ENCODE peak calls at places on chromosomes 2 and 18, in four cellular contexts. One of them, this sample, is unnamed.

GRCh38 chr2:134052173-134052572 is 201.7 kb upstream of the MGAT5 start:
- DNase-seq in cardiac muscle cell: no peak
- DNase-seq in HepG2: no peak
- DNase-seq in AG04449: no peak
- DNase-seq in this sample: no peak

GRCh38 chr2:27078267-27079194 is at the start of gene EMILIN1:
- DNase-seq in AG04449: peak; percentile 83
- DNase-seq in HepG2: no peak
- DNase-seq in cardiac muscle cell: peak; percentile 99
- DNase-seq in this sample: peak; percentile 84

GRCh38 chr2:166614027-166614426 is 120.0 kb upstream of the SCN7A start:
- DNase-seq in cardiac muscle cell: no peak
- DNase-seq in HepG2: no peak
- DNase-seq in AG04449: no peak
- DNase-seq in this sample: no peak

GRCh38 chr2:13193900-13194299 is 477.2 kb downstream of the TRIB2 start:
- DNase-seq in AG04449: no peak
- DNase-seq in HepG2: peak; percentile 14
- DNase-seq in cardiac muscle cell: peak; percentile 22
- DNase-seq in this sample: no peak

GRCh38 chr18:24964213-24964612 is 387.8 kb downstream of the ZNF521 start:
- DNase-seq in cardiac muscle cell: no peak
- DNase-seq in HepG2: no peak
- DNase-seq in AG04449: no peak
- DNase-seq in this sample: no peak

GRCh38 chr2:201203916-201204654 is 21.1 kb downstream of the CASP10 start:
- DNase-seq in AG04449: no peak
- DNase-seq in HepG2: no peak
- DNase-seq in cardiac muscle cell: peak; percentile 86
- DNase-seq in this sample: peak; percentile 73

GRCh38 chr2:190716176-190716807 is 67.4 kb downstream of the NAB1 start:
- DNase-seq in AG04449: no peak
- DNase-seq in HepG2: no peak
- DNase-seq in cardiac muscle cell: no peak
- DNase-seq in this sample: no peak

GRCh38 chr2:27356056-27356381 is 545 bp downstream of the GTF3C2 start:
- DNase-seq in HepG2: peak; percentile 80
- DNase-seq in AG04449: no peak
- DNase-seq in cardiac muscle cell: peak; percentile 62
- DNase-seq in this sample: no peak

GRCh38 chr2:96111823-96112500 is 4.4 kb downstream of the ADRA2B start:
- DNase-seq in AG04449: no peak
- DNase-seq in cardiac muscle cell: no peak
- DNase-seq in HepG2: no peak
- DNase-seq in this sample: no peak

GRCh38 chr2:102622646-102623045 is 3.3 kb downstream of the SLC9A2 start:
- DNase-seq in cardiac muscle cell: no peak
- DNase-seq in HepG2: no peak
- DNase-seq in AG04449: no peak
- DNase-seq in this sample: no peak

GRCh38 chr2:102620367-102620766 is 1.0 kb downstream of the SLC9A2 start:
- DNase-seq in HepG2: no peak
- DNase-seq in AG04449: no peak
- DNase-seq in cardiac muscle cell: no peak
- DNase-seq in this sample: no peak

GRCh38 chr2:102621630-102622029 is 2.3 kb downstream of the SLC9A2 start:
- DNase-seq in AG04449: no peak
- DNase-seq in cardiac muscle cell: no peak
- DNase-seq in HepG2: no peak
- DNase-seq in this sample: no peak

GRCh38 chr2:102618452-102619413 is 620 bp upstream of the SLC9A2 start:
- DNase-seq in AG04449: no peak
- DNase-seq in HepG2: no peak
- DNase-seq in cardiac muscle cell: peak; percentile 5
- DNase-seq in this sample: no peak

DNA sequence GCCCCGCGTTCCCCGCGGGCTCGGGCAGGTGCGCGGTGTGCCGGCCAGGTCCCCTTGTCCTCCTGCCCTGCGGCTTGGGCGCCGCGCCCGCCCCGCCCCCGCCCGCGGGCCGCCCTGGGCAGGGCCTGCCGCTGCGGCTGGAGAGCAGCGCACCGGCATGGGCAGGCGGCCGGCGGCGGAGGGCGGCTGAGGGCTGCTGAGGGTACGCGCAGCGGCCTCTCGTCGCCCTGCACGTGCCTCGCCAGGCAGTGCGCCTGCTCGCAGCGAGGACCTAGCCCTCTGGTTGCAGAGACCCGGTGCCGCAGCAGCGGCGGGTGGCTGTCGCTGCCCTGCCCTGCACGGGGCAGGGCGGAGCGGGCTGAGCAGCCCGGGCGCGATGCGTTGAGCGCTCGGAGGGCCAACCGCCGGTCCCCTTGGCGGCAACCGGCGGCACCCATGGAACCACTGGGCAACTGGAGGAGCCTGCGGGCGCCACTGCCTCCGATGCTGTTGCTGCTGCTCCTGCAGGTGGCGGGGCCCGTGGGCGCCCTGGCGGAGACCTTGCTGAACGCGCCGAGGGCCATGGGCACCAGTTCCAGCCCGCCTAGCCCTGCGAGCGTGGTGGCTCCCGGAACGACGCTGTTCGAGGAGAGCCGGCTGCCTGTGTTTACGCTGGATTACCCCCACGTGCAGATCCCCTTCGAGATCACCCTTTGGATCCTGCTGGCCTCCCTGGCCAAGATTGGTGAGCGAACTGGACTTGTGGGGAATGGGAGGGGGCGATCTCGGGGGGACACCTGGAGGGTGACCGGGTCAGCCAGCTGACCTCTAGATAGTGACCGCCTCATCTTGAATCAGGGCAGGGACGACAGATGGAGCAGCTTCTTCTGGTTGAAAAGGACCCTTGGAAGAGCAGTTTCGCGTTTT is at the start of gene SLC9A2:
- DNase-seq in HepG2: no peak
- DNase-seq in cardiac muscle cell: peak; percentile 5
- DNase-seq in AG04449: no peak
- DNase-seq in this sample: no peak
- H3K4me3 ChIP-seq in HepG2: peak within 1 kb of the TSS; percentile 67
- H3K4me3 ChIP-seq in cardiac muscle cell: peak within 1 kb of the TSS; percentile 54
- H3K4me3 ChIP-seq in AG04449: peak within 1 kb of the TSS; percentile 32
- H3K4me3 ChIP-seq in this sample: peak within 1 kb of the TSS; percentile 4

DNA sequence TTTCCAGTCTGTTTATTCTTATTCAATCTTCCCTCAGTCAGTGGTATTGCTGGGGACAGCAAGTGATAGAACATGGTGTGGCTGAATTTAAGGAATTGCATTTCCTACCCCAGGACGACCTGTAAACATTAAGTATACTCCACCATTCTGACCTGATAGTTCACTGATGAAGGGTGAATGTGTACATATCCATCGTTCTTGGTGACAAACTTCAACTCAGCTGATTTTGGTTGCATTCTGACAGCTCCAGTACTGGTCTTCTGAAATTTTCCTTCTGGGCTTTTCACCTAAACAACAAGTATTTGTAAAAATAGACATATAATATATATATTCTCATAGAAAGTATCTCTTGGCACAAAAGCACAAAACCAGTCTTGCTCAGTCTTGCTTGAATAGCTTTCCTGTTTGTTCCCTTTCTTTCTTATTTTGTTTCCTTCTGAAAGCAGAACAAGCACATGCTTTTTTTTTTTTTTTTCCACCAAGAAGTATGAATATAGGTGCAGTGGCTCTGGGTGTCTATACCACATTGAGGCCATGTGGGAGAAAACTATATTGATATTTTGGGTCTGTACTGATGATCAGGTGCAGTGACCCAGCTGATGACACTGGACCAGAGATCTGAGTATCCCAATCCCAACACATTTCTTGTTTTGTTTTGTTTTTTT is 28.5 kb downstream of the GEMIN6 start:
- DNase-seq in AG04449: no peak
- DNase-seq in HepG2: no peak
- DNase-seq in cardiac muscle cell: no peak
- DNase-seq in this sample: no peak
- H3K4me3 ChIP-seq in AG04449: no peak overlapping the region
- H3K4me3 ChIP-seq in HepG2: no peak overlapping the region
- H3K4me3 ChIP-seq in cardiac muscle cell: no peak overlapping the region
- H3K4me3 ChIP-seq in this sample: no peak overlapping the region

GRCh38 chr18:58766164-58766563 is 94.9 kb downstream of the MALT1 start:
- DNase-seq in AG04449: no peak
- DNase-seq in cardiac muscle cell: no peak
- DNase-seq in HepG2: no peak
- DNase-seq in this sample: no peak

GRCh38 chr18:58772161-58772560 is 92.5 kb upstream of the ZNF532 start:
- DNase-seq in HepG2: no peak
- DNase-seq in cardiac muscle cell: no peak
- DNase-seq in AG04449: no peak
- DNase-seq in this sample: no peak

GRCh38 chr18:58769321-58769720 is 95.4 kb upstream of the ZNF532 start:
- DNase-seq in HepG2: no peak
- DNase-seq in AG04449: no peak
- DNase-seq in cardiac muscle cell: no peak
- DNase-seq in this sample: no peak

GRCh38 chr18:58762781-58763171 is 91.5 kb downstream of the MALT1 start:
- DNase-seq in AG04449: no peak
- DNase-seq in cardiac muscle cell: peak; percentile 9
- DNase-seq in HepG2: no peak
- DNase-seq in this sample: no peak

DNA sequence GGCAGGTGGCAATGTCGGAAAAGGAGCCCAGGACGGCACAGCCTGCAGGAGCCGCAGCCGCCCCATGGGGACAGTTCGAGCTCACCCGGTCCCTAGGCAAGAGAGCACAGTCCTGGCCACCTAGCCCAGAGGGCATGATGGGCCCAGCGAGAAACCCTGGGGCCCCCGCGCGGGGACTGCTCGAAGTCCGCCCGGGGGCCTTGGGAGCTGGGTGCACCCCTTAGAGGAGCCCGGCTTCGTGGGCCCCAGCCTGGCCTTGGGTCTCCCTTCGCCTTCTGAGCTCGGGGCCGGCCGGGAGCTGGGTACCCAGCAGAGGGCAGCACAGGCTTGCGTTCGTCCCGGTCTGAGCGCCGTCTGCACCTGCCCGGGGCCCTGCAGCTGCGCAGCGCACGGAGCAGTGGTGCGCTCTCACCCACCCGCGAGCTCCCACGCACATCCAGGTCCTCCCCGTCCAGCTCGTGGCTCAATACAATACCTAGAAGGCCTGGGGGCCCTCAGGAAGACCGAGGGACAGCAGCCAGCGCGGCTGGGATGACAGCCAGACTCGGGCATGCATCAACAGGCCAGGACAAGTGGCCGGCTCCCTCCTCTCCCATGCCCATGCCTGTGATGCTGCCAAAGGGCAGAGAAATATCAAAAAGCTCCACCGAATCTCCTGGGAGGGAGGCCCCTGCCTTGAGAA is 96.2 kb upstream of the ZNF532 start:
- DNase-seq in cardiac muscle cell: peak; percentile 70
- DNase-seq in HepG2: peak; percentile 35
- DNase-seq in AG04449: no peak
- DNase-seq in this sample: no peak
- H3K4me3 ChIP-seq in cardiac muscle cell: no peak overlapping the region
- H3K4me3 ChIP-seq in HepG2: peak overlapping the region; percentile 68
- H3K4me3 ChIP-seq in AG04449: peak overlapping the region; percentile 42
- H3K4me3 ChIP-seq in this sample: no peak overlapping the region

GRCh38 chr2:121245120-121245820 is 39.7 kb downstream of the TFCP2L1 start:
- DNase-seq in cardiac muscle cell: no peak
- DNase-seq in HepG2: no peak
- DNase-seq in AG04449: no peak
- DNase-seq in this sample: no peak
- H3K4me3 ChIP-seq in cardiac muscle cell: no peak overlapping the region
- H3K4me3 ChIP-seq in HepG2: no peak overlapping the region
- H3K4me3 ChIP-seq in AG04449: no peak overlapping the region
- H3K4me3 ChIP-seq in this sample: no peak overlapping the region

DNA sequence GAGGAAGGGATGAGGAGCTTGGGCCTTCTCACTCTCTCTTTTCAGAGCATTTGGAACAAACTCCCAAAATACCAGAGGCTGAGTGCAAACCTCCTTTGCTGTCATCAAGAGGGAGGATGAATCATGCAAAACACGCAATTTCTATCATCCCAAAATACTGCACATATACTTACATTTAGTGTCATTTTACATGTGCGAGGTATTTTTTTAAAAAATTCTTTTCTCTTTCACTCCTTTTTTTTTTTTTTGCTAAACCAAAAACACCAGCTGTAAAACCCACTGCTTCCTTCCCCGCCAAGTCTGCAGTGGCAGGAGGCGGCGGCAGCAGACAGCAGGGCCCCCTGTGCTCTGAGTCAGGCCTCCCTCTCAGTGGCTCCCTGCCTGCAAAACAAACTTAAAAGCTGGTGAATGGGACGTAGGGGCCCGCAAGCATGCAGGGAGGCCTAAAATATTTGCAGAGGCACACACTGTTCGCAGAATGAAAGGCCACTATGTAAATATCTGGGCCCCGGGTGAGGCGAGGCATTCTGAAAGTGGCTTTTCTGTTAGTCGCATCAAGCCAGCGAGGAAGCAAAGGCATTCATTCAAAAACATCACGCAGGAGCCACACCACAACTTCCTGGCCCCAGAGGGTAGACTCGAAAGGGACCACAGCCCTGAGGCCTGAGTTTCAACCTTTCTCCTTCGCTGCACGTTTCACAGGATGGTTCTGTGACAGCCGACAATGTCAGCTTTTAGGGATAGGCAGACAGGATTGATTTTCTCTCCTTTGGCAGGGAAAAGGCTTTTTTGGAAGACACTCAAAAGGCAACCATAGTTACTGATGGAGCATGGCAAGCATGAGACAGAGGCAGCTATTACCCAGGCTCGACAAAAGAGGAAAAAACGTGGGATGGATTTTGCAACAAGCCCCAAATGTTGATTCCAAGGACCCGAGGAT is 73.4 kb downstream of the ACTR2 start:
- DNase-seq in cardiac muscle cell: peak; percentile 70
- DNase-seq in HepG2: peak; percentile 96
- DNase-seq in AG04449: peak; percentile 77
- DNase-seq in this sample: peak; percentile 83
- H3K4me3 ChIP-seq in cardiac muscle cell: no peak overlapping the region
- H3K4me3 ChIP-seq in HepG2: peak overlapping the region; percentile 68
- H3K4me3 ChIP-seq in AG04449: peak overlapping the region; percentile 39
- H3K4me3 ChIP-seq in this sample: peak overlapping the region; percentile 5

DNA sequence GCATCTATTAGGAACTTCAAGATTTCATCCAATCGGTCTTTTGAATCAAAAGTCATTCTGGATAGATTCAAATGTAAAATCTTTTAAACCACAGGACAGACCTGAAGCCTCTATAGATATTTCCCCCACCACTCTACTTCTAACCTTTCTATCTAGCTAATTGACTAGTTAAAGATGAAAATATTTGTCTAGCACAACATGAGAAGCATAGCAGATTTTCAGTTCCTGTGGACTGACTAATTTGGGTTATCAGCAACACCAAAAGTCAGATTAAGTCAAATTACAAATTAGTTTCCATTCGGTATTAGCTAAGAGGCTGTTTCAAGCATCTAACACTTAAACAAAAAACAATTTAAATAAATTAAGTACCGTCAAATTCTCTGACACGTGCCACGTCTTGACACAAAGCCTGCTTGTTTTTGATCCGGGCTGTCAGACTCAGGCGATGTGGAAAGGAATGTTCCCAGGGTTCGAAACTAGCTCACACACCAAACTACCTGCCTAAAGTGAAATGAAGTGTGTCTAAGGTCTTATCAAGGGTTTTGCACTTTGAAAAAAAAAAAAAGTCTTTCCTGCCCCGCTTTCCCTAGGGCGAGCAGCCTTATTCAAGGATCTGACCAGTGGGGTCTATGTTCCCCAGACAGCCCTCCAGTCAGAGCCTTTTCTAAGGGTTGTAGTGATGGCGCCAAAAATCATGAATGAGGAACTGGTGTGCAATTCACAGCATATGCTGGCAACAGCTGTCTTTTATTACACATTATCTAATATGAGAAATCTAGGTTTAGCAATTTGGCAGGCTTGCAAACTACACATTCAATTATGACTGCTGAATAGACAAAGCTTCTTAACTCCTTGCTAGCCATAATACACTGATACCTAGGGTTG is 4.7 kb downstream of the CYTIP start:
- DNase-seq in AG04449: no peak
- DNase-seq in cardiac muscle cell: peak; percentile 70
- DNase-seq in HepG2: no peak
- DNase-seq in this sample: no peak
- H3K4me3 ChIP-seq in AG04449: no peak overlapping the region
- H3K4me3 ChIP-seq in cardiac muscle cell: no peak overlapping the region
- H3K4me3 ChIP-seq in HepG2: no peak overlapping the region
- H3K4me3 ChIP-seq in this sample: no peak overlapping the region

This sample was measured in BJ.